ENCODE peak calls at places on chromosomes 12 and 14, in five cellular contexts. W, A, N, U and L are unnamed samples.

GRCh38 chr14:71117839-71118743 is 210.8 kb downstream of the PCNX1 start:
- DNase-seq in W (peak; percentile 25), A (no peak), N (no peak), U (no peak), L (no peak)

GRCh38 chr12:95701275-95701674 is 89.3 kb downstream of the NTN4 start:
- DNase-seq in W (no peak), A (no peak), N (no peak), U (no peak), L (no peak)

GRCh38 chr12:113946175-113946574 is 19.9 kb downstream of the RBM19 start:
- DNase-seq in W (no peak), A (no peak), N (no peak), U (no peak), L (no peak)

GRCh38 chr12:1939316-1939715 is 20.9 kb upstream of the CACNA2D4 start:
- DNase-seq in W (no peak), A (no peak), N (no peak), U (no peak), L (no peak)

GRCh38 chr12:78018146-78018910 is 187.6 kb downstream of the NAV3 start:
- DNase-seq in W (peak; percentile 22), A (no peak), N (no peak), U (no peak), L (no peak)

GRCh38 chr12:916240-916639 is 33.3 kb downstream of the RAD52 start:
- DNase-seq in W (no peak), A (peak; percentile 65), N (no peak), U (peak; percentile 15), L (peak; percentile 24)

GRCh38 chr14:20623798-20624197 is 17.7 kb downstream of the OR6S1 start:
- DNase-seq in W (no peak), A (no peak), N (no peak), U (no peak), L (no peak)

GRCh38 chr12:66751432-66752113 is 72.7 kb upstream of the GRIP1 start:
- DNase-seq in W (no peak), A (no peak), N (no peak), U (no peak), L (no peak)

GRCh38 chr12:122363782-122364181 is 58.7 kb downstream of the CLIP1 start:
- DNase-seq in W (no peak), A (no peak), N (no peak), U (no peak), L (peak; percentile 72)

GRCh38 chr12:64621257-64621942 is 11.1 kb downstream of the RASSF3 start:
- DNase-seq in W (no peak), A (peak; percentile 36), N (no peak), U (no peak), L (no peak)

GRCh38 chr12:116813271-116814041 is 67.8 kb downstream of the HRK start:
- DNase-seq in W (no peak), A (no peak), N (no peak), U (no peak), L (no peak)

GRCh38 chr12:5499566-5500325 is 67.8 kb downstream of the NTF3 start:
- DNase-seq in W (no peak), A (no peak), N (no peak), U (no peak), L (no peak)

GRCh38 chr12:87120440-87120839 is 864.2 kb upstream of the MGAT4C start:
- DNase-seq in W (no peak), A (no peak), N (no peak), U (no peak), L (no peak)

GRCh38 chr12:121190523-121191031 is 19.4 kb upstream of the P2RX4 start:
- DNase-seq in W (no peak), A (no peak), N (no peak), U (no peak), L (no peak)

GRCh38 chr14:100278702-100279101 is 27.5 kb downstream of the SLC25A29 start:
- DNase-seq in W (no peak), A (no peak), N (no peak), U (no peak), L (no peak)

GRCh38 chr14:78863143-78863542 is 693.0 kb downstream of the NRXN3 start:
- DNase-seq in W (no peak), A (no peak), N (no peak), U (no peak), L (no peak)

GRCh38 chr12:3490848-3491382 is at the start of gene PRMT8:
- DNase-seq in W (no peak), A (no peak), N (no peak), U (no peak), L (no peak)

GRCh38 chr12:3489057-3489456 is 1.9 kb upstream of the PRMT8 start:
- DNase-seq in W (no peak), A (no peak), N (no peak), U (no peak), L (no peak)

GRCh38 chr12:3493225-3494049 is 2.4 kb downstream of the PRMT8 start:
- DNase-seq in W (no peak), A (no peak), N (no peak), U (no peak), L (peak; percentile 61)

GRCh38 chr12:3491938-3492867 is 1.2 kb downstream of the PRMT8 start:
- DNase-seq in W (peak; percentile 67), A (peak; percentile 54), N (peak; percentile 57), U (peak; percentile 10), L (peak; percentile 59)

DNA sequence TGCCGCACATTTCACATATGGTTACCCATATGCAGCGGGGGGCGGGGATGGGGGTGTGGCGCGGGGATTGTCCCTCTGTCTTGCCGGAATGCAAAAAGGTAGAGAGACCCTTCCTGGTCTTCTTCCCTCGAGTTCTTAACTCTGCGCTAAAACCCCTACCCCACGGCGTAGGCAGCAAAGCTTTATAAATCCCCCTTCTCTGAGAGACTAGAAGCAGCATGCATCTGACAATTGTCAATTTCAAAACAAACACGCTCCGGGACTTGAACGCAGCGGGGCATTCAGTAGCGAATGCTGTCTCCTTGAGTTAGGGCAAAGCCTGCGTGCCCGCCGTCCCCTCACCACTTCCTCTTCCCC is 1.8 kb downstream of the PRMT8 start:
- DNase-seq in W (no peak), A (no peak), N (no peak), U (no peak), L (no peak)
- H3K4me1 ChIP-seq in W (peaks cover 40% of the 10 kb centered on the region), A (no peaks in the 10 kb centered on the region), N (no peaks in the 10 kb centered on the region), U (no peaks in the 10 kb centered on the region), L (peaks cover 6% of the 10 kb centered on the region)

GRCh38 chr14:77584809-77585208 is 31.6 kb downstream of the SPTLC2 start:
- DNase-seq in W (no peak), A (no peak), N (no peak), U (no peak), L (no peak)
- H3K27ac ChIP-seq in W (no peak overlapping the region), A (no peak overlapping the region), N (no peak overlapping the region), U (no peak overlapping the region), L (no peak overlapping the region)

GRCh38 chr12:44852483-44852882 is 23.6 kb downstream of the NELL2 start:
- DNase-seq in W (no peak), A (no peak), N (no peak), U (no peak), L (no peak)
- H3K27me3 ChIP-seq in W (no peaks in the 10 kb centered on the region), A (no peaks in the 10 kb centered on the region), N (no peaks in the 10 kb centered on the region), U (no peaks in the 10 kb centered on the region), L (no peaks in the 10 kb centered on the region)

DNA sequence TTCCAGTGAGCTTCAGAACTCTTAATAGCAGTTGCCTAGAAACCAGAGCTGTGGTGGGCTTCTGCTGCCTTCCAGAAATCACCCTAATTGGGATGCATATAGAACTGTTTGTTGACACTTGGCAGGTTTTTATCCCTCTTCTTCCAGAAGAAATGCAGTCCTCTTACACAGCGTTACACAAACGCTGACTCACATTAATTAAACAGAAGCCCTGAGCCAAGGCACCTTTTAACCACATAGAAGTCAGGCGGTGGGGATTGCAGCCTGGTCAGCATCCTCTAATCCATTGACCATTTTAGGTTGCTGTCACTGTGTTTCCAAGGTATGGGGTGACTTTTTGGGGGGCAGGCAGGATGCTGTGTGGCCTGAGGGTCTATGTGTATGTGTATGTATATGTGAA is 114.2 kb downstream of the CCDC60 start:
- DNase-seq in W (no peak), A (no peak), N (no peak), U (no peak), L (no peak)
- H3K4me1 ChIP-seq in W (no peaks in the 10 kb centered on the region), A (no peaks in the 10 kb centered on the region), N (no peaks in the 10 kb centered on the region), U (no peaks in the 10 kb centered on the region), L (no peaks in the 10 kb centered on the region)

DNA sequence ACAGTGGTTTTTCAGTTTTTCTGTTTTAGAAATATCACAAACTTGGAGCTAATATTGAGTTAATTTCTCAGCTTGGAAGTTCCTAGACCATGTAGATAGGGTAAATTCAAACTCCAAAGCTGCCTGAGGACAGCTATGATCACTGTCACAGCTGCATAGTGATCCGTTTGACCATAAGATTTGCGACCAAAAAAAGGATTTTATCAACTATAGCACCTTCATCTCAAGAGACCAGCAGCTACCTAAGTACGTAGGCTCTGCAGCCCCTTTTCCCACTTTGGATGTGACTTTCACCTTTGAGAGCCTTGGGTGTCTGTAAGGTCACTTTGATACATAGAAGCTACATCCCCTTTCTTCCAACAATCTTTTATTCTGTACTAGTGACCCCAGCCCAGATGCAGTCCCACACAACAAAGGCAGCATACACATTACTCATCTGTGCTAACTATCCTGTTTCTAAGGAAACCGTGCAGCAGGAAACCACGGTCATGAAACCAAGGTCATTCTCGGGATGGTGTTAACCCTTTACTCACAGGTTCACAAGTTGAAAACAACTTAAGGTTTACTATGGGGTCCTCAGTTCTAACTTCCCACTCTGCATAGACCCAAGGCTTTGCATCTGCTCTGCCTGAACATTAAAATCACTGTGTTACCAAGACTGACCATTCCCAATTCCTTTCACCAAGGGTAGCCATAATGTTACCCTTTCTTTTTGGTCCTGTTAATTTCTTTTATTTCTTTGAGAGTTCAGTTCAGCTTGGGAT is 75.4 kb downstream of the IFT81 start:
- DNase-seq in W (no peak), A (no peak), N (no peak), U (no peak), L (no peak)
- H3K27ac ChIP-seq in W (no peak overlapping the region), A (no peak overlapping the region), N (no peak overlapping the region), U (no peak overlapping the region), L (no peak overlapping the region)